ENCODE peak calls at places on chromosomes 6 and 20, in seven cellular contexts. X, U, R, P, Y, I and A are unnamed samples.

GRCh38 chr6:127954082-127954481 is 53.2 kb upstream of the THEMIS start:
- DNase-seq in U (no peak), R (no peak), X (no peak), P (no peak), I (no peak), Y (no peak), A (no peak)

GRCh38 chr20:57509665-57510237 is 15.2 kb downstream of the CTCFL start:
- DNase-seq in R (no peak), U (peak; percentile 52), X (peak; percentile 43), Y (peak; percentile 9), P (no peak), I (no peak), A (peak; percentile 26)

GRCh38 chr6:44071670-44072451 is 55.4 kb downstream of the MRPL14 start:
- DNase-seq in X (no peak), R (no peak), I (no peak), U (no peak), Y (peak; percentile 99), P (no peak), A (no peak)

GRCh38 chr6:5036309-5036708 is 32.5 kb upstream of the RPP40 start:
- DNase-seq in X (peak; percentile 94), P (no peak), U (peak; percentile 36), I (no peak), R (peak; percentile 79), Y (no peak), A (no peak)

GRCh38 chr6:161027385-161027784 is 35.8 kb downstream of the MAP3K4 start:
- DNase-seq in P (no peak), I (no peak), X (no peak), U (no peak), R (no peak), Y (peak; percentile 30), A (no peak)

GRCh38 chr6:142275146-142276006 is 26.4 kb upstream of the ADGRG6 start:
- DNase-seq in Y (no peak), I (no peak), U (no peak), P (no peak), X (peak; percentile 7), R (no peak), A (no peak)

GRCh38 chr6:69894578-69895347 is 28.4 kb downstream of the COL19A1 start:
- DNase-seq in X (no peak), I (peak; percentile 78), P (no peak), U (no peak), Y (peak; percentile 76), R (no peak), A (no peak)

GRCh38 chr6:31271641-31272357 is at the start of gene HLA-C:
- DNase-seq in U (peak; percentile 63), X (peak; percentile 98), Y (peak; percentile 94), P (peak; percentile 83), I (peak; percentile 90), R (peak; percentile 81), A (peak; percentile 93)

GRCh38 chr6:52124126-52125121 is 37.0 kb upstream of the PKHD1 start:
- DNase-seq in U (no peak), I (no peak), P (no peak), Y (no peak), X (no peak), R (no peak), A (no peak)

GRCh38 chr6:156832166-156832743 is 55.1 kb downstream of the ARID1B start:
- DNase-seq in X (no peak), I (no peak), R (no peak), P (no peak), Y (peak; percentile 77), U (no peak), A (no peak)

GRCh38 chr6:13767121-13767794 is 47.1 kb downstream of the MCUR1 start:
- DNase-seq in P (peak; percentile 29), R (peak; percentile 28), U (no peak), X (peak; percentile 59), Y (peak; percentile 57), I (no peak), A (peak; percentile 72)
- TF ChIP-seq CTCF in P (no peak), R (no peak), U (no peak), X (peak; percentile 62), Y (no peak), I (no peak), A (peak; percentile 30)

GRCh38 chr20:36709126-36709525 is 36.8 kb downstream of the NDRG3 start:
- DNase-seq in R (no peak), X (no peak), I (no peak), U (no peak), Y (no peak), P (no peak), A (no peak)
- TF ChIP-seq CTCF in R (no peak), X (no peak), I (no peak), U (no peak), Y (no peak), P (no peak), A (no peak)

GRCh38 chr6:167499161-167499660 is 174.3 kb downstream of the TTLL2 start:
- DNase-seq in P (no peak), R (no peak), X (no peak), U (no peak), I (no peak), Y (no peak), A (no peak)

GRCh38 chr6:167502471-167502870 is 177.6 kb downstream of the TTLL2 start:
- DNase-seq in P (no peak), R (no peak), I (no peak), X (no peak), Y (no peak), U (no peak), A (no peak)

GRCh38 chr6:167500961-167501360 is 176.1 kb downstream of the TTLL2 start:
- DNase-seq in U (no peak), P (no peak), Y (no peak), I (no peak), X (no peak), R (no peak), A (no peak)

GRCh38 chr6:167504412-167504961 is 179.6 kb downstream of the TTLL2 start:
- DNase-seq in R (no peak), P (no peak), U (no peak), X (no peak), I (no peak), Y (no peak), A (no peak)

DNA sequence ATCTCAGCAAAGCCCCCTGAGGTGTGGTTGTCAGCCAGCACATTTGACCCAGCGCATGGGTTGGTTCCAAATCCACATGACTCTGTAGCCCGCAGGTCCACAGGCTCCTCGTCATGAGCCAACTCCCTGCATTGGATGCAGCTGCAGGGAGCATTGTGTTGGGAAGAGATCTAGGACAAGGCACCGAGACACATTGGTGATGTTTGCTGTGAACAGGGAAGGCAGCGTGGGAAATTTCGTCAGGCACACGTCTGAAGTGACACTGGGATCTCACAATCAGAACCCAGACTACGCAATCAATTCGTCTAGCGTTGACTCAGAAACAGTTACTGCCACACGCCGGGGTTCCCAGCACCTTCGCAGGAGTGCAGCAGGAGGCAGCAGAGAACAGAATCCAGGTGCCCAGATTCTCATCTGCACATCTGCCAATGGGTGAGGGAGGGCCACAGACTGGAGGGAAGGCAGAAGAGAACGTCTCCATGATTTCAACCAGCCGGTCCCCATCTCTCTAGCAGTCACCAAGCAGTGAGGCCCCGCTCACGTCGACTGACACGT is 177.0 kb downstream of the TTLL2 start:
- DNase-seq in Y (no peak), P (no peak), U (peak; percentile 42), R (peak; percentile 54), X (peak; percentile 61), I (no peak), A (no peak)
- TF ChIP-seq CTCF in Y (no peak), P (no peak), U (no peak), R (no peak), X (peak; percentile 65), I (no peak), A (no peak)

GRCh38 chr20:44255942-44256341 is 8.8 kb downstream of the GDAP1L1 start:
- DNase-seq in Y (no peak), P (no peak), R (no peak), X (no peak), U (no peak), I (no peak), A (no peak)

GRCh38 chr20:44256961-44257360 is 9.9 kb downstream of the GDAP1L1 start:
- DNase-seq in U (no peak), P (no peak), X (no peak), R (no peak), Y (no peak), I (no peak), A (no peak)

GRCh38 chr20:44254073-44254472 is 7.0 kb downstream of the GDAP1L1 start:
- DNase-seq in X (no peak), R (no peak), U (no peak), Y (no peak), I (no peak), P (no peak), A (no peak)

GRCh38 chr20:44251284-44251683 is 4.2 kb downstream of the GDAP1L1 start:
- DNase-seq in P (no peak), X (no peak), Y (no peak), I (no peak), U (no peak), R (no peak), A (no peak)

DNA sequence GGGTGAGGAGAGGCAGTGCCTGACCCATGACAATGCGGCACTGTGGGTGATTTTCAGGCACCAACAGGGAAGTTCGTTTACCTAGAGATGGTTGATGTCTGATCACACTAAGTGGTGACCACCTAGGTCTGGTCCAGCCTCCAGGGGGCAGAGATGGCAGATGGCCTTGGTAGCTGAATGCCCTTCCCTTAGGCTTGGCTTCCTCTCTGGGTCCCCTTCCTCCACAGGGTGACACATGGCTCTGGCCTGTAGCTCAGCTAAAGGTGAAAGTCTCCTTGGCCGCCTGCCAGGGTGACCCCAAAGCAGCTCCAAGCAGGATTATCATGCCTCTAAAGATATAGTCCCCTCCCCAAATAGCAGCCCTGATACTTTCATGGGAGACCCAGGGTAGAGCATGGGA is 6.4 kb downstream of the GDAP1L1 start:
- DNase-seq in R (peak; percentile 22), I (no peak), Y (no peak), X (no peak), U (no peak), P (no peak), A (no peak)
- TF ChIP-seq CTCF in R (no peak), I (peak; percentile 24), Y (peak; percentile 7), X (peak; percentile 30), U (no peak), P (no peak), A (no peak)

DNA sequence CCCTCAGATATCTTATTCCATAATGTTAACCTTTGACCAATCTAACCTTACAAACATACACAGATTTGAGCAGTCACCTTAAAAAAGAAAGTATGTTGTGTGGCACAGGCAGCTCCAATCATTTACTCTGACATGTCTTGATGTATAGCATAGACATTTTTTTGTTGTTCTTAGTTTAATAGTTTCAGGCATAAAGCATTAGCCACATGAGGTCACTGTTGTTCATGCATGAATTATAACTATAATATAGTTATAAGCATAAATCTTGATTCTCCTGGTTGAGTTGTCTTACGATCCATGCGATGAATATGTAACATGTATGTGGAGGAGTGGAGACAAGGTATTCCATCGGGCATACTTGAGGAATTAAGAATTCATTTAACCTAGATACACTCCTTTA is 26.1 kb upstream of the NKAIN2 start:
- DNase-seq in U (no peak), X (no peak), Y (peak; percentile 25), I (no peak), R (no peak), P (no peak), A (no peak)
- TF ChIP-seq CTCF in U (no peak), X (no peak), Y (peak; percentile 13), I (peak; percentile 66), R (no peak), P (no peak), A (no peak)

DNA sequence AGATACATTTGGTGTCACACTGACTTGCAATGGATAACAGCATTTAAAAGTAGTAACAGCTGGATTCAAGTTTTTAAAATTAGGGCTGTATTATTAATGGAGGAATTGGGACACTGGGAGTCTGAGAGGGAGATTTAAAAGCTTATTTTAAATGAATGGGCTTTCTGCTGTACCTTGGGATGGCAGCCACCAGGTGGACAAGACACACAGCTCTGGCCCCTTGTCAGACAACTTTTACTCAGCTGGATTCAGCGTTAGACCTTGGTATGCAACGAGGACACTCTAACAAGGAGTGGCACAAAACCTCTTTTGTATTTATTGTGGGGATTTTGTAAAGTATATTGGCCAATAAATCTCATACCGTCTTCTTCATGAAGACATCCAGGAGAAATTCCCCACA is 105.8 kb downstream of the LCA5 start:
- DNase-seq in U (no peak), Y (no peak), I (no peak), R (peak; percentile 34), P (no peak), X (peak; percentile 68), A (no peak)
- TF ChIP-seq CTCF in U (peak; percentile 61), Y (no peak), I (peak; percentile 25), R (no peak), P (no peak), X (peak; percentile 36), A (no peak)